ENCODE peak calls at places on chromosomes 7 and 10, in five cellular contexts. One of them, this sample, is unnamed.
A peak's percentile ranks its signal among the peaks of the same experiment; 100 is the strongest.

GRCh38 chr10:33193057-33193866 is 141.2 kb downstream of the NRP1 start:
- DNase-seq in tibial artery: peak; percentile 88
- DNase-seq in A549: peak; percentile 93
- DNase-seq in tibial nerve: peak; percentile 79
- DNase-seq in right cardiac atrium: peak; percentile 88
- DNase-seq in this sample: peak; percentile 70

GRCh38 chr10:25078659-25079429 is 62.4 kb downstream of the THNSL1 start:
- DNase-seq in tibial artery: no peak
- DNase-seq in A549: peak; percentile 42
- DNase-seq in tibial nerve: no peak
- DNase-seq in right cardiac atrium: no peak
- DNase-seq in this sample: no peak

GRCh38 chr10:70417568-70417967 is 13.6 kb downstream of the EIF4EBP2 start:
- DNase-seq in tibial artery: no peak
- DNase-seq in A549: no peak
- DNase-seq in tibial nerve: no peak
- DNase-seq in right cardiac atrium: no peak
- DNase-seq in this sample: no peak

GRCh38 chr10:124676416-124677062 is 67.6 kb downstream of the FAM53B start:
- DNase-seq in tibial artery: no peak
- DNase-seq in A549: no peak
- DNase-seq in tibial nerve: no peak
- DNase-seq in right cardiac atrium: peak; percentile 42
- DNase-seq in this sample: no peak

GRCh38 chr10:29064665-29065064 is 224.2 kb upstream of the LYZL1 start:
- DNase-seq in tibial artery: no peak
- DNase-seq in A549: peak; percentile 35
- DNase-seq in tibial nerve: no peak
- DNase-seq in right cardiac atrium: no peak
- DNase-seq in this sample: no peak

GRCh38 chr7:107441576-107442422 is 28.1 kb upstream of the GPR22 start:
- DNase-seq in tibial artery: no peak
- DNase-seq in A549: no peak
- DNase-seq in tibial nerve: no peak
- DNase-seq in right cardiac atrium: no peak
- DNase-seq in this sample: no peak

GRCh38 chr7:117951711-117952280 is 78.6 kb upstream of the CTTNBP2 start:
- DNase-seq in tibial artery: no peak
- DNase-seq in A549: no peak
- DNase-seq in tibial nerve: no peak
- DNase-seq in right cardiac atrium: no peak
- DNase-seq in this sample: no peak

GRCh38 chr10:4514445-4515108 is 311.4 kb upstream of the AKR1E2 start:
- DNase-seq in tibial artery: peak; percentile 78
- DNase-seq in A549: no peak
- DNase-seq in tibial nerve: peak; percentile 28
- DNase-seq in right cardiac atrium: peak; percentile 66
- DNase-seq in this sample: no peak

GRCh38 chr7:36390199-36391090 is 783 bp downstream of the ANLN start:
- DNase-seq in tibial artery: peak; percentile 74
- DNase-seq in A549: peak; percentile 87
- DNase-seq in tibial nerve: no peak
- DNase-seq in right cardiac atrium: peak; percentile 74
- DNase-seq in this sample: no peak

GRCh38 chr10:105921348-105921747 is 1243.2 kb downstream of the SORCS1 start:
- DNase-seq in tibial artery: no peak
- DNase-seq in A549: no peak
- DNase-seq in tibial nerve: no peak
- DNase-seq in right cardiac atrium: no peak
- DNase-seq in this sample: no peak

GRCh38 chr10:8361510-8361844 is 307.0 kb downstream of the GATA3 start:
- DNase-seq in tibial artery: no peak
- DNase-seq in A549: no peak
- DNase-seq in tibial nerve: no peak
- DNase-seq in right cardiac atrium: no peak
- DNase-seq in this sample: no peak

GRCh38 chr10:69994262-69994661 is 58.4 kb upstream of the MACROH2A2 start:
- DNase-seq in tibial artery: no peak
- DNase-seq in A549: peak; percentile 74
- DNase-seq in tibial nerve: no peak
- DNase-seq in right cardiac atrium: no peak
- DNase-seq in this sample: no peak

GRCh38 chr10:6017781-6018354 is 40.5 kb upstream of the IL15RA start:
- DNase-seq in tibial artery: no peak
- DNase-seq in A549: no peak
- DNase-seq in tibial nerve: no peak
- DNase-seq in right cardiac atrium: no peak
- DNase-seq in this sample: no peak
- H3K27ac ChIP-seq in tibial artery: no peak overlapping the region
- H3K27ac ChIP-seq in A549: no peak overlapping the region
- H3K27ac ChIP-seq in tibial nerve: no peak overlapping the region
- H3K27ac ChIP-seq in right cardiac atrium: peak overlapping the region; percentile 23
- H3K27ac ChIP-seq in this sample: no peak overlapping the region

GRCh38 chr10:11823122-11823988 is at the start of gene PROSER2:
- DNase-seq in tibial artery: no peak
- DNase-seq in A549: peak; percentile 77
- DNase-seq in tibial nerve: peak; percentile 40
- DNase-seq in right cardiac atrium: peak; percentile 81
- DNase-seq in this sample: no peak
- H3K27ac ChIP-seq in tibial artery: peak within 1 kb of the TSS; percentile 63
- H3K27ac ChIP-seq in A549: peak within 1 kb of the TSS; percentile 93
- H3K27ac ChIP-seq in tibial nerve: peak within 1 kb of the TSS; percentile 91
- H3K27ac ChIP-seq in right cardiac atrium: no peak within 1 kb of the TSS
- H3K27ac ChIP-seq in this sample: no peak within 1 kb of the TSS

GRCh38 chr7:25196132-25196896 is 32.0 kb downstream of the NPVF start:
- DNase-seq in tibial artery: no peak
- DNase-seq in A549: no peak
- DNase-seq in tibial nerve: no peak
- DNase-seq in right cardiac atrium: no peak
- DNase-seq in this sample: no peak
- H3K27ac ChIP-seq in tibial artery: no peak overlapping the region
- H3K27ac ChIP-seq in A549: no peak overlapping the region
- H3K27ac ChIP-seq in tibial nerve: no peak overlapping the region
- H3K27ac ChIP-seq in right cardiac atrium: no peak overlapping the region
- H3K27ac ChIP-seq in this sample: no peak overlapping the region

DNA sequence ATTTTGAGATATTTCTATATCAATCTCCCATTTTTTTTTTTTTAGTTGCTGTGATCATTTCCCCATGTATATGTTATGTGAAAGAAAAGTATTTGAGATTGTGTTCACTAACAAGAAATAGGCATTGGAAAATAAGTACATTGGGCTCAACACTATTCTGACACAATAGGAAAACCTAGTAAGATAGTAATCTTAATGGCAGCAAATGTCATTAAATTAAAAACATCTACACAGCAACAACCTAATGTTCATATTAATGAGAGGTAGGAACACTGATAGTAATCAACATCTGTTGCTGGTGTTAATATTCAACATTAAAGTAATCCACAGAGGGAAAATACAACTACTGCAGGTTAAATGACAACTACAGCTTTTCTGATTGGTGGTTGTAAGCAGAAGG is 1.5 kb upstream of the GTPBP10 start:
- DNase-seq in tibial artery: no peak
- DNase-seq in A549: no peak
- DNase-seq in tibial nerve: no peak
- DNase-seq in right cardiac atrium: no peak
- DNase-seq in this sample: no peak
- H3K27ac ChIP-seq in tibial artery: peak overlapping the region; percentile 90
- H3K27ac ChIP-seq in A549: no peak overlapping the region
- H3K27ac ChIP-seq in tibial nerve: peak overlapping the region; percentile 90
- H3K27ac ChIP-seq in right cardiac atrium: no peak overlapping the region
- H3K27ac ChIP-seq in this sample: peak overlapping the region; percentile 59